ENCODE peak calls at places on chromosomes 12 and 14, in ten cellular contexts. L is small intestine, J is H1, M is ovary, Y is tibial artery, P is right cardiac atrium, G is psoas muscle, U is hepatocyte, S is sigmoid colon, Q is mammary epithelial cell. Z is an unnamed sample. For H3K27me3 and H3K9me3, the result is how much of the 10 kb centered on the place peaks cover.

GRCh38 chr12:115172521-115172920 is 488.5 kb upstream of the TBX3 start:
- DNase-seq in L (no peak), J (no peak), M (no peak), Y (no peak), P (no peak), G (no peak), U (no peak), S (no peak), Q (no peak), Z (peak)

GRCh38 chr14:92613008-92613658 is 99.6 kb downstream of the RIN3 start:
- DNase-seq in L (peak), J (peak), M (no peak), Y (no peak), P (peak), G (no peak), U (no peak), S (no peak), Q (no peak), Z (peak)

GRCh38 chr12:40312196-40312595 is 87.4 kb downstream of the LRRK2 start:
- DNase-seq in L (no peak), J (no peak), M (no peak), Y (no peak), P (no peak), G (no peak), U (no peak), S (no peak), Q (peak), Z (no peak)

GRCh38 chr14:88669346-88669745 is 106.5 kb downstream of the ZC3H14 start:
- DNase-seq in L (no peak), J (no peak), M (no peak), Y (no peak), P (no peak), G (no peak), U (no peak), S (no peak), Q (no peak), Z (no peak)

GRCh38 chr12:38904932-38905479 is 385 bp downstream of the CPNE8 start:
- DNase-seq in L (peak), J (no peak), M (peak), Y (peak), P (peak), G (peak), U (peak), S (peak), Q (peak), Z (no peak)

GRCh38 chr14:23049011-23049410 is 7.0 kb downstream of the PSMB11 start:
- DNase-seq in L (no peak), J (no peak), M (no peak), Y (no peak), P (no peak), G (no peak), U (no peak), S (no peak), Q (no peak), Z (no peak)

GRCh38 chr14:77139540-77140342 is 1.9 kb downstream of the ZDHHC22 start:
- DNase-seq in L (peak), J (no peak), M (no peak), Y (peak), P (peak), G (peak), U (peak), S (no peak), Q (no peak), Z (peak)

GRCh38 chr12:80936642-80937390 is 918 bp downstream of the LIN7A start:
- DNase-seq in L (peak), J (peak), M (peak), Y (peak), P (peak), G (peak), U (peak), S (peak), Q (peak), Z (peak)

GRCh38 chr14:104577457-104578301 is 1.9 kb upstream of the C14orf180 start:
- DNase-seq in L (peak), J (no peak), M (no peak), Y (no peak), P (no peak), G (no peak), U (no peak), S (no peak), Q (no peak), Z (no peak)

DNA sequence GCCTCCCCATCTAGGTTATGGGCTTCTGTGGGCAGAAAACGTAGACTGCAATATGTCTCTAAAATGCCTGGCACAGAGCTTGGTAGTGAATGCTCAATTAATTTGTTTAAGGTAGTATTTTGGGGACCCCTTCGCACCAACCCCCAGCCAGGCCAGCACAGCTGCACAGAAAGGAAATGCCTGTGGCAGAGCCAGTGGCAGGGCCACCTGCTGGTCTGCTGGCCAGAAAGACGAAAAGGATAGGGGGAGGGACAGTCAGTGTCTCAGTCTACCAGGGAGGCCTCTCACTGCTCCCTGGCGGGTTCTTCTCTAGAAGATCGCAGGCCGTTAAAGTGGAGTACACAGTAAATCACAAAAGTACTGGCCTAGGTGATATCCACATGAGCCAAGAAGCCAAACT is 3.5 kb downstream of the RAB15 start:
- DNase-seq in L (no peak), J (no peak), M (no peak), Y (no peak), P (no peak), G (no peak), U (no peak), S (no peak), Q (no peak), Z (no peak)
- H3K4me3 ChIP-seq in L (no peak), J (no peak), M (no peak), Y (no peak), P (no peak), G (no peak), U (no peak), S (no peak), Q (no peak), Z (no peak)

GRCh38 chr12:121188227-121188626 is 21.7 kb upstream of the P2RX4 start:
- DNase-seq in L (no peak), J (no peak), M (no peak), Y (no peak), P (no peak), G (no peak), U (no peak), S (no peak), Q (no peak), Z (no peak)
- H3K27me3 ChIP-seq in L (under half), J (under half), M (under half), Y (under half), P (under half), G (under half), U (under half), S (under half), Q (under half), Z (under half)

GRCh38 chr12:68020049-68020448 is 30.8 kb downstream of the IFNG-AS1 start:
- DNase-seq in L (no peak), J (no peak), M (no peak), Y (no peak), P (no peak), G (no peak), U (no peak), S (no peak), Q (no peak), Z (no peak)
- H3K9me3 ChIP-seq in L (under half), J (under half), M (under half), Y (under half), P (under half), G (under half), U (under half), S (under half), Q (under half), Z (under half)

DNA sequence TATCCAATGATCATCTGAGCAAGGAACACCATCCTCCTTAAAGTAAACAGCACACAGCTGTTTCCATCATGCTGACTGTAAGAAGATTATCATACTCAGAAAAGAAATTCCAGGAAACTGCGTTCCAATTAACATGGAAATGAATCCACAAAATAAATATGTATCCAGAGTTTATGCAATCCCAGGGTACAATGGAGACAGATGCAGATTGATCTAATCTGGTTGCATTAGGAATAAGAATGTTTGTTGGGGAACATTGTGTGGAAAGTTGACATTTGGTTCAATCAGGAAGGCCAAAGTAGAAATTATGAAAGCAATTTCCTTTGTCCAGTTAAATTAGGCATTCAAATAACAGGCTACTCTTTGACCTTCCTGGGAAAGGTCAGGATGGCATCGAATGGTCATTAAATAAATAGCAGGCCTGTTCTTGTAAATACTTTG is 236.9 kb upstream of the AMIGO2 start:
- DNase-seq in L (no peak), J (no peak), M (no peak), Y (no peak), P (no peak), G (no peak), U (no peak), S (no peak), Q (no peak), Z (peak)
- H3K4me3 ChIP-seq in L (no peak), J (no peak), M (no peak), Y (no peak), P (no peak), G (no peak), U (no peak), S (no peak), Q (no peak), Z (no peak)

GRCh38 chr12:124299628-124300388 is 4.9 kb downstream of the RFLNA start:
- DNase-seq in L (no peak), J (no peak), M (no peak), Y (no peak), P (peak), G (no peak), U (no peak), S (no peak), Q (no peak), Z (no peak)

GRCh38 chr12:124297856-124298255 is 3.0 kb downstream of the RFLNA start:
- DNase-seq in L (no peak), J (no peak), M (no peak), Y (no peak), P (peak), G (no peak), U (no peak), S (no peak), Q (no peak), Z (no peak)

GRCh38 chr12:124297389-124297788 is 2.5 kb downstream of the RFLNA start:
- DNase-seq in L (no peak), J (no peak), M (no peak), Y (no peak), P (peak), G (no peak), U (no peak), S (no peak), Q (no peak), Z (no peak)

GRCh38 chr12:124296916-124297351 is 2.0 kb downstream of the RFLNA start:
- DNase-seq in L (peak), J (no peak), M (no peak), Y (no peak), P (peak), G (no peak), U (no peak), S (no peak), Q (no peak), Z (no peak)

GRCh38 chr12:124298685-124299410 is 4.0 kb downstream of the RFLNA start:
- DNase-seq in L (no peak), J (no peak), M (no peak), Y (no peak), P (no peak), G (no peak), U (no peak), S (no peak), Q (no peak), Z (no peak)
- H3K27me3 ChIP-seq in L (under half), J (under half), M (under half), Y (under half), P (under half), G (under half), U (under half), S (under half), Q (under half), Z (half or more)